ENCODE peak calls at places on chromosome 20, in six cellular contexts. One of them, this sample, is unnamed. For H3K4me1, the result is how much of the 10 kb centered on the place peaks cover.

GRCh38 chr20:10990625-10991382 is 317.0 kb upstream of the JAG1 start:
- DNase-seq in K562: no peak
- DNase-seq in GM12878: no peak
- DNase-seq in HepG2: no peak
- DNase-seq in H1: no peak
- DNase-seq in HCT116: no peak
- DNase-seq in this sample: no peak

GRCh38 chr20:24909086-24909780 is 39.8 kb upstream of the CST7 start:
- DNase-seq in H1: no peak
- DNase-seq in GM12878: no peak
- DNase-seq in HepG2: no peak
- DNase-seq in HCT116: no peak
- DNase-seq in K562: no peak
- DNase-seq in this sample: no peak

GRCh38 chr20:58891686-58892125 is 39.2 kb downstream of the GNAS start:
- DNase-seq in GM12878: no peak
- DNase-seq in HCT116: no peak
- DNase-seq in HepG2: no peak
- DNase-seq in H1: no peak
- DNase-seq in K562: peak
- DNase-seq in this sample: no peak

GRCh38 chr20:5971203-5971602 is 20.8 kb downstream of the MCM8 start:
- DNase-seq in H1: no peak
- DNase-seq in GM12878: no peak
- DNase-seq in K562: no peak
- DNase-seq in HCT116: no peak
- DNase-seq in HepG2: no peak
- DNase-seq in this sample: no peak

GRCh38 chr20:61953037-61953788 is 112.5 kb downstream of the TAF4 start:
- DNase-seq in H1: peak
- DNase-seq in HCT116: no peak
- DNase-seq in K562: no peak
- DNase-seq in HepG2: no peak
- DNase-seq in GM12878: no peak
- DNase-seq in this sample: no peak

GRCh38 chr20:24764027-24764797 is 184.9 kb upstream of the CST7 start:
- DNase-seq in HCT116: no peak
- DNase-seq in GM12878: no peak
- DNase-seq in K562: no peak
- DNase-seq in H1: no peak
- DNase-seq in HepG2: no peak
- DNase-seq in this sample: no peak

GRCh38 chr20:32236048-32236533 is 28.4 kb downstream of the POFUT1 start:
- DNase-seq in GM12878: no peak
- DNase-seq in HCT116: no peak
- DNase-seq in H1: no peak
- DNase-seq in HepG2: no peak
- DNase-seq in K562: no peak
- DNase-seq in this sample: no peak

GRCh38 chr20:57647006-57647932 is 27.0 kb upstream of the ZBP1 start:
- DNase-seq in HCT116: no peak
- DNase-seq in H1: no peak
- DNase-seq in K562: no peak
- DNase-seq in GM12878: no peak
- DNase-seq in HepG2: no peak
- DNase-seq in this sample: no peak

GRCh38 chr20:32707691-32708581 is 34.2 kb upstream of the C20orf203 start:
- DNase-seq in K562: no peak
- DNase-seq in HepG2: no peak
- DNase-seq in GM12878: no peak
- DNase-seq in HCT116: no peak
- DNase-seq in H1: no peak
- DNase-seq in this sample: no peak

GRCh38 chr20:64246616-64247311 is 8.8 kb upstream of the PCMTD2 start:
- DNase-seq in HepG2: no peak
- DNase-seq in H1: no peak
- DNase-seq in K562: no peak
- DNase-seq in GM12878: no peak
- DNase-seq in HCT116: no peak
- DNase-seq in this sample: no peak

GRCh38 chr20:21184810-21185209 is 58.9 kb downstream of the KIZ start:
- DNase-seq in HepG2: peak
- DNase-seq in H1: no peak
- DNase-seq in K562: no peak
- DNase-seq in HCT116: no peak
- DNase-seq in GM12878: no peak
- DNase-seq in this sample: no peak

GRCh38 chr20:9831032-9831431 is 7.8 kb downstream of the PAK5 start:
- DNase-seq in HCT116: no peak
- DNase-seq in HepG2: no peak
- DNase-seq in GM12878: no peak
- DNase-seq in H1: no peak
- DNase-seq in K562: no peak
- DNase-seq in this sample: no peak

GRCh38 chr20:24629668-24630067 is 160.2 kb downstream of the SYNDIG1 start:
- DNase-seq in HepG2: no peak
- DNase-seq in K562: no peak
- DNase-seq in GM12878: no peak
- DNase-seq in H1: no peak
- DNase-seq in HCT116: no peak
- DNase-seq in this sample: no peak

GRCh38 chr20:63944078-63944941 is 11.9 kb downstream of the UCKL1 start:
- DNase-seq in HCT116: no peak
- DNase-seq in GM12878: no peak
- DNase-seq in HepG2: no peak
- DNase-seq in K562: no peak
- DNase-seq in H1: no peak
- DNase-seq in this sample: no peak

GRCh38 chr20:31839782-31840487 is 5.5 kb downstream of the FOXS1 start:
- DNase-seq in HCT116: no peak
- DNase-seq in K562: no peak
- DNase-seq in H1: no peak
- DNase-seq in GM12878: no peak
- DNase-seq in HepG2: no peak
- DNase-seq in this sample: no peak

GRCh38 chr20:3744806-3745685 is 12.6 kb downstream of the HSPA12B start:
- DNase-seq in GM12878: no peak
- DNase-seq in H1: peak
- DNase-seq in HCT116: peak
- DNase-seq in K562: peak
- DNase-seq in HepG2: peak
- DNase-seq in this sample: peak

GRCh38 chr20:49563015-49563980 is 4.6 kb downstream of the PTGIS start:
- DNase-seq in GM12878: no peak
- DNase-seq in HepG2: no peak
- DNase-seq in HCT116: no peak
- DNase-seq in K562: no peak
- DNase-seq in H1: no peak
- DNase-seq in this sample: no peak

GRCh38 chr20:59221049-59221748 is 57.6 kb downstream of the ZNF831 start:
- DNase-seq in GM12878: no peak
- DNase-seq in H1: no peak
- DNase-seq in K562: no peak
- DNase-seq in HCT116: no peak
- DNase-seq in HepG2: peak
- DNase-seq in this sample: no peak

GRCh38 chr20:23078994-23079364 is 7.1 kb downstream of the CD93 start:
- DNase-seq in GM12878: no peak
- DNase-seq in K562: peak
- DNase-seq in HCT116: no peak
- DNase-seq in H1: peak
- DNase-seq in HepG2: peak
- DNase-seq in this sample: no peak

GRCh38 chr20:23039136-23039875 is 4.2 kb downstream of the SSTR4 start:
- DNase-seq in HCT116: no peak
- DNase-seq in HepG2: no peak
- DNase-seq in H1: no peak
- DNase-seq in GM12878: no peak
- DNase-seq in K562: no peak
- DNase-seq in this sample: no peak

GRCh38 chr20:38640486-38640885 is 38.9 kb downstream of the ARHGAP40 start:
- DNase-seq in GM12878: no peak
- DNase-seq in H1: no peak
- DNase-seq in K562: no peak
- DNase-seq in HepG2: no peak
- DNase-seq in HCT116: no peak
- DNase-seq in this sample: no peak

GRCh38 chr20:22241609-22242008 is 342.8 kb downstream of the FOXA2 start:
- DNase-seq in HepG2: no peak
- DNase-seq in HCT116: no peak
- DNase-seq in H1: no peak
- DNase-seq in K562: no peak
- DNase-seq in GM12878: peak
- DNase-seq in this sample: no peak

GRCh38 chr20:662289-663192 is 9.5 kb upstream of the SRXN1 start:
- DNase-seq in K562: no peak
- DNase-seq in HepG2: no peak
- DNase-seq in HCT116: no peak
- DNase-seq in GM12878: no peak
- DNase-seq in H1: no peak
- DNase-seq in this sample: no peak
- TF ChIP-seq ZNF274 in K562: no peak
- TF ChIP-seq ZNF274 in HepG2: no peak
- TF ChIP-seq ZNF274 in HCT116: no peak
- TF ChIP-seq ZNF274 in GM12878: no peak
- TF ChIP-seq ZNF274 in H1: no peak
- TF ChIP-seq ZNF274 in this sample: no peak

GRCh38 chr20:35279533-35280174 is 1.7 kb upstream of the MMP24OS start:
- DNase-seq in HepG2: no peak
- DNase-seq in GM12878: no peak
- DNase-seq in K562: no peak
- DNase-seq in HCT116: no peak
- DNase-seq in H1: no peak
- DNase-seq in this sample: no peak
- H3K4me1 ChIP-seq in HepG2: under half
- H3K4me1 ChIP-seq in GM12878: under half
- H3K4me1 ChIP-seq in K562: under half
- H3K4me1 ChIP-seq in HCT116: under half
- H3K4me1 ChIP-seq in H1: under half
- H3K4me1 ChIP-seq in this sample: under half

GRCh38 chr20:47701612-47702011 is 83.7 kb downstream of the SULF2 start:
- DNase-seq in HepG2: no peak
- DNase-seq in K562: no peak
- DNase-seq in H1: no peak
- DNase-seq in GM12878: no peak
- DNase-seq in HCT116: no peak
- DNase-seq in this sample: no peak
- TF ChIP-seq ZNF274 in HepG2: no peak
- TF ChIP-seq ZNF274 in K562: no peak
- TF ChIP-seq ZNF274 in H1: no peak
- TF ChIP-seq ZNF274 in GM12878: no peak
- TF ChIP-seq ZNF274 in HCT116: no peak
- TF ChIP-seq ZNF274 in this sample: no peak

GRCh38 chr20:51419236-51419635 is 123.3 kb downstream of the NFATC2 start:
- DNase-seq in K562: peak
- DNase-seq in HCT116: no peak
- DNase-seq in H1: no peak
- DNase-seq in HepG2: no peak
- DNase-seq in GM12878: no peak
- DNase-seq in this sample: no peak
- H3K4me1 ChIP-seq in K562: under half
- H3K4me1 ChIP-seq in HCT116: under half
- H3K4me1 ChIP-seq in H1: under half
- H3K4me1 ChIP-seq in HepG2: under half
- H3K4me1 ChIP-seq in GM12878: under half
- H3K4me1 ChIP-seq in this sample: under half

DNA sequence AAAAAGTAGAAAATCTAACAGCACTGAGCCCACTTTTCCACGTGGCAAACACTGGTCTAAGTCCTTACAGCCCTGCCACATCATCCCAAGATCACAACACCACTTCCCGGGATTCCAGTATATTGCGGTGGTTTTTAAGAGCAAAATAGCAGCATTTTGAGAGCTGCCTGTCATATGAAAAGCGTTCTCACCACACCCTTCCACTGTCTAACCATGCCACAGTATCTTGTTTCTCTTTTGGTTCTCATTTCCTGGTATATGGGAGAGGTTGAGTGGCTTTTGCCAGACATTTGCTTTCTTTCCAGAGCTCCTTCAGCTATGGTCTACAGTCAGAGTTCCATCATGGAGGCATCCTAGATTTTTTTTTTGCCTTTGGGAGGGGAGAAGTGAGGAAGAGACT is 243.0 kb downstream of the TSHZ2 start:
- DNase-seq in GM12878: no peak
- DNase-seq in K562: no peak
- DNase-seq in HCT116: no peak
- DNase-seq in HepG2: no peak
- DNase-seq in H1: no peak
- DNase-seq in this sample: no peak
- TF ChIP-seq ZNF274 in GM12878: no peak
- TF ChIP-seq ZNF274 in K562: no peak
- TF ChIP-seq ZNF274 in HCT116: no peak
- TF ChIP-seq ZNF274 in HepG2: no peak
- TF ChIP-seq ZNF274 in H1: no peak
- TF ChIP-seq ZNF274 in this sample: no peak